ENCODE peak calls at places on chromosomes 6 and 20, in seven cellular contexts. One of them, this sample, is unnamed.

GRCh38 chr6:22152871-22153270 is 144.0 kb downstream of the PRL start:
- DNase-seq in suprapubic skin: no peak
- DNase-seq in right atrium auricular region: no peak
- DNase-seq in mammary epithelial cell: no peak
- DNase-seq in heart left ventricle: no peak
- DNase-seq in PC-9: no peak
- DNase-seq in A549: no peak
- DNase-seq in this sample: no peak

GRCh38 chr20:19992996-19993908 is 23.9 kb upstream of the NAA20 start:
- DNase-seq in suprapubic skin: no peak
- DNase-seq in right atrium auricular region: no peak
- DNase-seq in mammary epithelial cell: peak; percentile 95
- DNase-seq in heart left ventricle: no peak
- DNase-seq in PC-9: peak; percentile 79
- DNase-seq in A549: peak; percentile 89
- DNase-seq in this sample: peak; percentile 99

GRCh38 chr6:137873273-137873762 is 6.3 kb downstream of the TNFAIP3 start:
- DNase-seq in suprapubic skin: peak; percentile 87
- DNase-seq in right atrium auricular region: peak; percentile 91
- DNase-seq in mammary epithelial cell: peak; percentile 96
- DNase-seq in heart left ventricle: peak; percentile 58
- DNase-seq in PC-9: peak; percentile 46
- DNase-seq in A549: peak; percentile 82
- DNase-seq in this sample: peak; percentile 85

GRCh38 chr20:50320910-50321796 is 130.5 kb downstream of the CEBPB start:
- DNase-seq in suprapubic skin: peak; percentile 95
- DNase-seq in right atrium auricular region: peak; percentile 89
- DNase-seq in mammary epithelial cell: peak; percentile 99
- DNase-seq in heart left ventricle: peak; percentile 77
- DNase-seq in PC-9: peak; percentile 95
- DNase-seq in A549: peak; percentile 89
- DNase-seq in this sample: peak; percentile 92

GRCh38 chr20:47754946-47755652 is 30.2 kb downstream of the SULF2 start:
- DNase-seq in suprapubic skin: no peak
- DNase-seq in right atrium auricular region: no peak
- DNase-seq in mammary epithelial cell: no peak
- DNase-seq in heart left ventricle: no peak
- DNase-seq in PC-9: no peak
- DNase-seq in A549: no peak
- DNase-seq in this sample: no peak

GRCh38 chr6:132919476-132919875 is 105.1 kb downstream of the RPS12 start:
- DNase-seq in suprapubic skin: no peak
- DNase-seq in right atrium auricular region: peak; percentile 62
- DNase-seq in mammary epithelial cell: no peak
- DNase-seq in heart left ventricle: peak; percentile 41
- DNase-seq in PC-9: peak; percentile 71
- DNase-seq in A549: peak; percentile 4
- DNase-seq in this sample: no peak

GRCh38 chr20:31608256-31608980 is 3.3 kb downstream of the ID1 start:
- DNase-seq in suprapubic skin: peak; percentile 88
- DNase-seq in right atrium auricular region: peak; percentile 90
- DNase-seq in mammary epithelial cell: peak; percentile 75
- DNase-seq in heart left ventricle: peak; percentile 90
- DNase-seq in PC-9: peak; percentile 95
- DNase-seq in A549: peak; percentile 98
- DNase-seq in this sample: no peak

GRCh38 chr6:16334671-16335070 is 96.3 kb downstream of the GMPR start:
- DNase-seq in suprapubic skin: peak; percentile 91
- DNase-seq in right atrium auricular region: peak; percentile 79
- DNase-seq in mammary epithelial cell: peak; percentile 90
- DNase-seq in heart left ventricle: peak; percentile 62
- DNase-seq in PC-9: no peak
- DNase-seq in A549: peak; percentile 53
- DNase-seq in this sample: peak; percentile 92

GRCh38 chr6:163834226-163834970 is 419.9 kb downstream of the QKI start:
- DNase-seq in suprapubic skin: no peak
- DNase-seq in right atrium auricular region: no peak
- DNase-seq in mammary epithelial cell: no peak
- DNase-seq in heart left ventricle: no peak
- DNase-seq in PC-9: no peak
- DNase-seq in A549: no peak
- DNase-seq in this sample: no peak

GRCh38 chr6:136180729-136181128 is 69.4 kb downstream of the MTFR2 start:
- DNase-seq in suprapubic skin: no peak
- DNase-seq in right atrium auricular region: no peak
- DNase-seq in mammary epithelial cell: no peak
- DNase-seq in heart left ventricle: no peak
- DNase-seq in PC-9: no peak
- DNase-seq in A549: no peak
- DNase-seq in this sample: no peak

GRCh38 chr6:71252960-71253359 is 35.7 kb upstream of the OGFRL1 start:
- DNase-seq in suprapubic skin: no peak
- DNase-seq in right atrium auricular region: no peak
- DNase-seq in mammary epithelial cell: no peak
- DNase-seq in heart left ventricle: no peak
- DNase-seq in PC-9: no peak
- DNase-seq in A549: no peak
- DNase-seq in this sample: no peak

GRCh38 chr6:62150048-62150663 is 135.9 kb downstream of the KHDRBS2 start:
- DNase-seq in suprapubic skin: no peak
- DNase-seq in right atrium auricular region: no peak
- DNase-seq in mammary epithelial cell: peak; percentile 26
- DNase-seq in heart left ventricle: no peak
- DNase-seq in PC-9: peak; percentile 15
- DNase-seq in A549: peak; percentile 32
- DNase-seq in this sample: peak; percentile 10

GRCh38 chr6:37134622-37135191 is 35.2 kb upstream of the PIM1 start:
- DNase-seq in suprapubic skin: peak; percentile 75
- DNase-seq in right atrium auricular region: peak; percentile 68
- DNase-seq in mammary epithelial cell: peak; percentile 95
- DNase-seq in heart left ventricle: no peak
- DNase-seq in PC-9: peak; percentile 79
- DNase-seq in A549: peak; percentile 96
- DNase-seq in this sample: peak; percentile 94

GRCh38 chr20:40175296-40175695 is 513.7 kb downstream of the MAFB start:
- DNase-seq in suprapubic skin: no peak
- DNase-seq in right atrium auricular region: no peak
- DNase-seq in mammary epithelial cell: no peak
- DNase-seq in heart left ventricle: no peak
- DNase-seq in PC-9: no peak
- DNase-seq in A549: no peak
- DNase-seq in this sample: no peak

GRCh38 chr20:8385247-8385646 is 253.2 kb downstream of the PLCB1 start:
- DNase-seq in suprapubic skin: no peak
- DNase-seq in right atrium auricular region: no peak
- DNase-seq in mammary epithelial cell: no peak
- DNase-seq in heart left ventricle: no peak
- DNase-seq in PC-9: no peak
- DNase-seq in A549: no peak
- DNase-seq in this sample: no peak

GRCh38 chr6:125357515-125358256 is 55.9 kb upstream of the HDDC2 start:
- DNase-seq in suprapubic skin: no peak
- DNase-seq in right atrium auricular region: no peak
- DNase-seq in mammary epithelial cell: no peak
- DNase-seq in heart left ventricle: peak; percentile 52
- DNase-seq in PC-9: no peak
- DNase-seq in A549: no peak
- DNase-seq in this sample: no peak

GRCh38 chr20:31871602-31871954 is 1.1 kb downstream of the TTLL9 start:
- DNase-seq in suprapubic skin: no peak
- DNase-seq in right atrium auricular region: no peak
- DNase-seq in mammary epithelial cell: no peak
- DNase-seq in heart left ventricle: no peak
- DNase-seq in PC-9: no peak
- DNase-seq in A549: no peak
- DNase-seq in this sample: no peak

GRCh38 chr6:12096342-12096741 is 84.2 kb downstream of the HIVEP1 start:
- DNase-seq in suprapubic skin: no peak
- DNase-seq in right atrium auricular region: no peak
- DNase-seq in mammary epithelial cell: no peak
- DNase-seq in heart left ventricle: no peak
- DNase-seq in PC-9: no peak
- DNase-seq in A549: no peak
- DNase-seq in this sample: no peak

GRCh38 chr6:13666194-13667105 is 45.2 kb downstream of the RANBP9 start:
- DNase-seq in suprapubic skin: no peak
- DNase-seq in right atrium auricular region: no peak
- DNase-seq in mammary epithelial cell: peak; percentile 64
- DNase-seq in heart left ventricle: no peak
- DNase-seq in PC-9: no peak
- DNase-seq in A549: no peak
- DNase-seq in this sample: peak; percentile 24

GRCh38 chr20:53274365-53274764 is 302.2 kb downstream of the TSHZ2 start:
- DNase-seq in suprapubic skin: no peak
- DNase-seq in right atrium auricular region: no peak
- DNase-seq in mammary epithelial cell: no peak
- DNase-seq in heart left ventricle: no peak
- DNase-seq in PC-9: no peak
- DNase-seq in A549: no peak
- DNase-seq in this sample: no peak
- TF ChIP-seq CTCF in suprapubic skin: no peak
- TF ChIP-seq CTCF in right atrium auricular region: no peak
- TF ChIP-seq CTCF in mammary epithelial cell: no peak
- TF ChIP-seq CTCF in heart left ventricle: no peak
- TF ChIP-seq CTCF in PC-9: no peak
- TF ChIP-seq CTCF in A549: no peak
- TF ChIP-seq CTCF in this sample: no peak

DNA sequence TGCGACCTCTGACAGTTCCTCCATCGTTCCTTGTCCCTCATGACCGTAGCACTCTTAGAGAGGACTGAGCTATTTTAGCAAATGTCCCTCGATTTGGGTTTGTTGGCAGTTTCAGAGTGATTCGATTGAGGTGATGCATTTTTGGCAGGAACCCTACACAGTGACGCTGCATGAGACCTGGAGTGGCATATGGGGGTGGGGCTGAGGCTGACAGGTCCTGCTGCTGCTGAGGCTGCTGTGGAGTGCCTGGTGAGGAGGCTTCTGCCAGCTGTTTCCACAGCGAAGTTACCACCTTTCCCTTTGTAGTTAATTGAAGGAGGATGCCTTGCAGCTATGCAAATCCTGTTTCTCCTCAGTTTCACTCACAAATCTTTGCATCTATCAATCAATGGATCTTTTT is 19.8 kb downstream of the PXDC1 start:
- DNase-seq in suprapubic skin: no peak
- DNase-seq in right atrium auricular region: no peak
- DNase-seq in mammary epithelial cell: no peak
- DNase-seq in heart left ventricle: no peak
- DNase-seq in PC-9: no peak
- DNase-seq in A549: no peak
- DNase-seq in this sample: no peak
- H3K27ac ChIP-seq in suprapubic skin: no peak overlapping the region
- H3K27ac ChIP-seq in right atrium auricular region: no peak overlapping the region
- H3K27ac ChIP-seq in mammary epithelial cell: no peak overlapping the region
- H3K27ac ChIP-seq in heart left ventricle: no peak overlapping the region
- H3K27ac ChIP-seq in PC-9: no peak overlapping the region
- H3K27ac ChIP-seq in A549: no peak overlapping the region
- H3K27ac ChIP-seq in this sample: no peak overlapping the region

GRCh38 chr6:105794263-105794662 is 291.9 kb upstream of the PRDM1 start:
- DNase-seq in suprapubic skin: peak; percentile 77
- DNase-seq in right atrium auricular region: peak; percentile 80
- DNase-seq in mammary epithelial cell: no peak
- DNase-seq in heart left ventricle: peak; percentile 30
- DNase-seq in PC-9: peak; percentile 55
- DNase-seq in A549: peak; percentile 66
- DNase-seq in this sample: no peak

GRCh38 chr6:105790635-105791034 is 295.5 kb upstream of the PRDM1 start:
- DNase-seq in suprapubic skin: no peak
- DNase-seq in right atrium auricular region: no peak
- DNase-seq in mammary epithelial cell: no peak
- DNase-seq in heart left ventricle: no peak
- DNase-seq in PC-9: no peak
- DNase-seq in A549: no peak
- DNase-seq in this sample: no peak

GRCh38 chr6:105794870-105795269 is 291.3 kb upstream of the PRDM1 start:
- DNase-seq in suprapubic skin: no peak
- DNase-seq in right atrium auricular region: no peak
- DNase-seq in mammary epithelial cell: no peak
- DNase-seq in heart left ventricle: no peak
- DNase-seq in PC-9: no peak
- DNase-seq in A549: no peak
- DNase-seq in this sample: no peak

GRCh38 chr6:105791569-105792318 is 294.4 kb upstream of the PRDM1 start:
- DNase-seq in suprapubic skin: no peak
- DNase-seq in right atrium auricular region: no peak
- DNase-seq in mammary epithelial cell: no peak
- DNase-seq in heart left ventricle: no peak
- DNase-seq in PC-9: no peak
- DNase-seq in A549: no peak
- DNase-seq in this sample: no peak

GRCh38 chr6:105793132-105793531 is 293.0 kb upstream of the PRDM1 start:
- DNase-seq in suprapubic skin: no peak
- DNase-seq in right atrium auricular region: no peak
- DNase-seq in mammary epithelial cell: no peak
- DNase-seq in heart left ventricle: no peak
- DNase-seq in PC-9: peak; percentile 12
- DNase-seq in A549: peak; percentile 64
- DNase-seq in this sample: no peak
- H3K4me1 ChIP-seq in suprapubic skin: peaks cover 28% of the 10 kb centered on the region
- H3K4me1 ChIP-seq in right atrium auricular region: no peaks in the 10 kb centered on the region
- H3K4me1 ChIP-seq in mammary epithelial cell: no peaks in the 10 kb centered on the region
- H3K4me1 ChIP-seq in heart left ventricle: no peaks in the 10 kb centered on the region
- H3K4me1 ChIP-seq in PC-9: peaks cover 51% of the 10 kb centered on the region
- H3K4me1 ChIP-seq in A549: peaks cover 58% of the 10 kb centered on the region
- H3K4me1 ChIP-seq in this sample: peaks cover 6% of the 10 kb centered on the region

GRCh38 chr6:48840896-48841295 is 622.2 kb downstream of the MMUT start:
- DNase-seq in suprapubic skin: no peak
- DNase-seq in right atrium auricular region: no peak
- DNase-seq in mammary epithelial cell: no peak
- DNase-seq in heart left ventricle: no peak
- DNase-seq in PC-9: no peak
- DNase-seq in A549: no peak
- DNase-seq in this sample: no peak

GRCh38 chr6:48833916-48834315 is 629.1 kb downstream of the MMUT start:
- DNase-seq in suprapubic skin: no peak
- DNase-seq in right atrium auricular region: no peak
- DNase-seq in mammary epithelial cell: no peak
- DNase-seq in heart left ventricle: no peak
- DNase-seq in PC-9: no peak
- DNase-seq in A549: no peak
- DNase-seq in this sample: no peak

GRCh38 chr6:48835421-48835958 is 627.6 kb downstream of the MMUT start:
- DNase-seq in suprapubic skin: no peak
- DNase-seq in right atrium auricular region: no peak
- DNase-seq in mammary epithelial cell: no peak
- DNase-seq in heart left ventricle: no peak
- DNase-seq in PC-9: peak; percentile 13
- DNase-seq in A549: no peak
- DNase-seq in this sample: no peak

GRCh38 chr6:48834706-48835105 is 628.3 kb downstream of the MMUT start:
- DNase-seq in suprapubic skin: no peak
- DNase-seq in right atrium auricular region: no peak
- DNase-seq in mammary epithelial cell: no peak
- DNase-seq in heart left ventricle: no peak
- DNase-seq in PC-9: no peak
- DNase-seq in A549: no peak
- DNase-seq in this sample: no peak

DNA sequence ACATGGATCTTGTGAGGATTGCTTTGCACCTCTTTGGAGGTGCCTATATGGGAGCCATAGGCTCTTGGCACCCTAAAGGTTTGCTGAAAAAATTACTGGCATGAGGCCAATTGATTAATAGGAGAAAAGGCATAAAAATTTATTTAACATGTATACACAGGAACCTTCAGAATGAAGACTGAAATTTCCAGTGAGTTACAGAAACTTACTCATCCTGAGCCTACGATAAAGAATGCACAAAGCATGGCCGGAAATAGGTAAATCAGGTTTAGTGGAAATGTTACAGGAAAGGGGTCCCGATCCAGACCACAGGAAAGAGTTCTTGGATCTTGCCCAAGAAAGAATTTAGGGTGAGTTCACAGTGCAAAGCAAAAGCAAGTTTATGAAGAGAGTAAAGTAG is 625.3 kb downstream of the MMUT start:
- DNase-seq in suprapubic skin: no peak
- DNase-seq in right atrium auricular region: no peak
- DNase-seq in mammary epithelial cell: no peak
- DNase-seq in heart left ventricle: no peak
- DNase-seq in PC-9: no peak
- DNase-seq in A549: no peak
- DNase-seq in this sample: peak; percentile 40
- TF ChIP-seq CTCF in suprapubic skin: no peak
- TF ChIP-seq CTCF in right atrium auricular region: no peak
- TF ChIP-seq CTCF in mammary epithelial cell: no peak
- TF ChIP-seq CTCF in heart left ventricle: no peak
- TF ChIP-seq CTCF in PC-9: no peak
- TF ChIP-seq CTCF in A549: no peak
- TF ChIP-seq CTCF in this sample: no peak